ENCODE peak calls at places on chromosome 17, in four cellular contexts. W, X, A and S are unnamed samples.

GRCh38 chr17:77441130-77441920 is 300.6 kb downstream of the SEC14L1 start:
- DNase-seq in A (no peak), W (no peak), X (no peak), S (no peak)

GRCh38 chr17:17204041-17204591 is 2.0 kb downstream of the PLD6 start:
- DNase-seq in A (no peak), X (no peak), W (peak), S (peak)

GRCh38 chr17:39674702-39675389 is 6.6 kb downstream of the PNMT start:
- DNase-seq in X (peak), W (peak), A (no peak), S (peak)

GRCh38 chr17:29004081-29004692 is 1.6 kb downstream of the SEZ6 start:
- DNase-seq in W (no peak), X (no peak), A (no peak), S (peak)

GRCh38 chr17:43579570-43580140 is 33.5 kb upstream of the ETV4 start:
- DNase-seq in X (peak), W (no peak), A (peak), S (peak)

GRCh38 chr17:31518478-31518877 is 127.0 kb downstream of the RAB11FIP4 start:
- DNase-seq in A (no peak), W (no peak), X (no peak), S (no peak)

GRCh38 chr17:39603304-39604016 is 4.3 kb downstream of the NEUROD2 start:
- DNase-seq in W (no peak), A (no peak), X (no peak), S (no peak)

GRCh38 chr17:72465191-72466024 is 344.6 kb downstream of the SOX9 start:
- DNase-seq in A (no peak), W (peak), X (peak), S (peak)

GRCh38 chr17:65762973-65763372 is 201.5 kb upstream of the AXIN2 start:
- DNase-seq in X (no peak), A (no peak), W (no peak), S (no peak)

GRCh38 chr17:81036128-81036891 is 1.4 kb downstream of the BAIAP2 start:
- DNase-seq in X (peak), W (peak), A (no peak), S (no peak)

GRCh38 chr17:1154704-1155103 is 25.1 kb downstream of the ABR start:
- DNase-seq in A (no peak), X (no peak), W (no peak), S (no peak)

GRCh38 chr17:48609754-48610281 is 999 bp downstream of the HOXB7 start:
- DNase-seq in W (no peak), A (no peak), X (no peak), S (no peak)

GRCh38 chr17:73064084-73064938 is 28.2 kb downstream of the SLC39A11 start:
- DNase-seq in A (no peak), W (no peak), X (peak), S (no peak)

GRCh38 chr17:80678621-80679020 is 134.0 kb downstream of the RPTOR start:
- DNase-seq in A (peak), W (no peak), X (peak), S (peak)

GRCh38 chr17:39979021-39979660 is 1.5 kb upstream of the PSMD3 start:
- DNase-seq in A (peak), W (no peak), X (peak), S (peak)

GRCh38 chr17:80847506-80848230 is 144.0 kb upstream of the CHMP6 start:
- DNase-seq in X (no peak), W (peak), A (no peak), S (no peak)

GRCh38 chr17:58534901-58535421 is 20.5 kb upstream of the MTMR4 start:
- DNase-seq in A (peak), W (no peak), X (peak), S (peak)